ENCODE peak calls at places on chromosomes 13 and 19, in ten cellular contexts. K, P, E, M, G, J, N, W, T and F are unnamed samples.

GRCh38 chr13:27170221-27170520 is 1.4 kb downstream of the USP12 start:
- DNase-seq in K (no peak), P (no peak), E (no peak), M (no peak), G (no peak), J (peak), N (peak), W (no peak), T (no peak), F (peak)

GRCh38 chr13:44244288-44244687 is 129.3 kb upstream of the SERP2 start:
- DNase-seq in K (no peak), P (no peak), E (no peak), M (no peak), G (no peak), J (peak), N (peak), W (no peak), T (no peak), F (peak)

GRCh38 chr13:26095846-26096245 is 44.0 kb upstream of the SHISA2 start:
- DNase-seq in K (no peak), P (no peak), E (no peak), M (no peak), G (no peak), J (no peak), N (no peak), W (no peak), T (no peak), F (no peak)

GRCh38 chr19:31385744-31386143 is 36.5 kb upstream of the TSHZ3 start:
- DNase-seq in K (no peak), P (no peak), E (no peak), M (no peak), G (no peak), J (no peak), N (no peak), W (no peak), T (no peak), F (no peak)

GRCh38 chr19:5216141-5216847 is 124.3 kb downstream of the PTPRS start:
- DNase-seq in K (no peak), P (no peak), E (no peak), M (no peak), G (no peak), J (no peak), N (no peak), W (no peak), T (no peak), F (no peak)

GRCh38 chr19:38262585-38263268 is 1.6 kb upstream of the SPINT2 start:
- DNase-seq in K (no peak), P (peak), E (no peak), M (no peak), G (no peak), J (no peak), N (peak), W (no peak), T (no peak), F (no peak)

GRCh38 chr13:102376314-102376713 is 25.5 kb downstream of the FGF14 start:
- DNase-seq in K (no peak), P (no peak), E (no peak), M (no peak), G (no peak), J (no peak), N (no peak), W (no peak), T (no peak), F (no peak)

GRCh38 chr13:48977973-48978372 is 2.3 kb downstream of the FNDC3A start:
- DNase-seq in K (no peak), P (no peak), E (no peak), M (no peak), G (no peak), J (no peak), N (peak), W (no peak), T (no peak), F (no peak)

GRCh38 chr19:33486936-33487793 is 34.4 kb downstream of the PEPD start:
- DNase-seq in K (no peak), P (peak), E (no peak), M (no peak), G (no peak), J (no peak), N (no peak), W (no peak), T (no peak), F (no peak)

DNA sequence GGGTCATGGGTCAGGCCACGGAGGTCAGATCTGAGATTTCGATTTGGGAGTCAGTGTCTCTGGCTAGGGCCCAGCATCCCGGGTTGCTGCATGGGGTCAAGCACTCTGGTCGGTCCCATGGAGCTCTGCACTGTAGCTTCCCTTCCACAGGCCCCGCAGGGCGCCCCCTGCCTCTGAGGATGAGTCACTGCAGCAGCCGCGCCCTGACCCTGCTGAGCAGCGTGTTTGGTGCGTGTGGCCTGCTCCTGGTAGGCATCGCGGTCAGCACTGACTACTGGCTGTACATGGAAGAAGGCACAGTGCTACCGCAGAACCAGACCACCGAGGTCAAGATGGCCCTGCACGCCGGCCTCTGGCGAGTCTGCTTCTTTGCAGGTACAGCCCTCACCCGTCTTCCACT is 3.6 kb downstream of the CACNG7 start:
- DNase-seq in K (no peak), P (no peak), E (no peak), M (peak), G (peak), J (no peak), N (no peak), W (peak), T (no peak), F (no peak)
- TF ChIP-seq CTCF in K (no peak), P (no peak), E (peak), M (peak), G (peak), J (peak), N (peak), W (peak), T (peak), F (peak)

DNA sequence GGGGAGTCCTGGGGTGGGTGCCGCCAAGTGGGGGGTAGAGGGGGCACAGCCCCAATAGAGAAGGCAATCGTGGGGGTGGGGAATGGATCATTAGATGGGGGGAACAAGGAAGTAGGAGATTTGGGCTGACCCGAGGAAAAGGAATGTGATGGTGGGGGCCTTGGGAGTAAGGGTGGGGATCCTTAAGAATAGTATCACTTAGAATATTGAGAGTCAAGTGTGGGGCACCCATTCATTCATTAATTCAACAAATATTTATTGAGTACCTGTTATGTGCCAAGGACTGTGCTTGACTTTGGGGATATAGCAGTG is 641 bp downstream of the PPP5C start:
- DNase-seq in K (no peak), P (no peak), E (no peak), M (no peak), G (no peak), J (no peak), N (no peak), W (no peak), T (no peak), F (no peak)
- TF ChIP-seq CTCF in K (no peak), P (no peak), E (no peak), M (peak), G (no peak), J (no peak), N (no peak), W (no peak), T (no peak), F (no peak)

GRCh38 chr13:91369432-91369831 is 21.9 kb downstream of the MIR17HG start:
- DNase-seq in K (no peak), P (no peak), E (no peak), M (no peak), G (no peak), J (no peak), N (peak), W (no peak), T (no peak), F (no peak)

GRCh38 chr13:91372813-91373420 is 25.4 kb downstream of the MIR17HG start:
- DNase-seq in K (no peak), P (no peak), E (no peak), M (no peak), G (no peak), J (no peak), N (no peak), W (no peak), T (peak), F (no peak)

DNA sequence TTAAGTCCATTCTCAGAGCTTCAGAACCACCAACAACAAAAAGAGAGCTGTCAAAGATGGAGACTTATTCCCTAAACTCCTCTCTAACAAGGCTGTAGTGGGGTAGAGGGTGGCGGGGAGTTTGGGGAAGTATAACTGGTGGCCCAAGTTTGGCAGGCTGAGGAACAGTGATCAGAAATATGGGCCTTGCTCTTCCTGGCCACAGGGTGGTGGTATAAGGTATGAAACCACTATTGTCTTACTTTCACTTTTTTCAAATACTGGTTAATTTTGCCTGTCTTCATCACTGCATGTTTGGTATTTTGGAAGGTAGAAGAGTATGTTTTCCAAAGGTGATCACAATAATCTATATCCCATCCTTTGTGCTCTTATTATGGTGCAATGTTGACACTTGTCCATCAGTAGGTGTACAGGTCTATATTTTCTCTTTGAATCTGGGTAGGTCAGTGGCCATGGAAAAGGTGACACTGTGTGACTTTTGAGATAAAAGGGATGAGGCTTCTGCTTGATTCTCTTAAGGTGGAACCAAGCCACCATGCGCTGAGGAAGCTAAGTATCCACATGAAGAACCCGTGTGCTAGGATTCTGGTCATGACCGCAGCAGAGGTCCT is 23.2 kb upstream of the GPC5 start:
- DNase-seq in K (no peak), P (no peak), E (no peak), M (no peak), G (no peak), J (no peak), N (peak), W (peak), T (no peak), F (peak)
- TF ChIP-seq CTCF in K (peak), P (peak), E (peak), M (peak), G (peak), J (peak), N (peak), W (peak), T (peak), F (peak)

GRCh38 chr13:109427148-109427547 is 359.2 kb downstream of the IRS2 start:
- DNase-seq in K (no peak), P (no peak), E (no peak), M (no peak), G (no peak), J (peak), N (no peak), W (no peak), T (no peak), F (no peak)

GRCh38 chr13:109428146-109428545 is 358.2 kb downstream of the IRS2 start:
- DNase-seq in K (no peak), P (no peak), E (no peak), M (no peak), G (no peak), J (no peak), N (no peak), W (no peak), T (no peak), F (no peak)

GRCh38 chr13:109426690-109426990 is 359.7 kb downstream of the IRS2 start:
- DNase-seq in K (no peak), P (no peak), E (no peak), M (no peak), G (no peak), J (no peak), N (no peak), W (no peak), T (no peak), F (no peak)

GRCh38 chr13:109425821-109426689 is 360.3 kb downstream of the IRS2 start:
- DNase-seq in K (no peak), P (no peak), E (no peak), M (no peak), G (no peak), J (no peak), N (no peak), W (no peak), T (no peak), F (no peak)

DNA sequence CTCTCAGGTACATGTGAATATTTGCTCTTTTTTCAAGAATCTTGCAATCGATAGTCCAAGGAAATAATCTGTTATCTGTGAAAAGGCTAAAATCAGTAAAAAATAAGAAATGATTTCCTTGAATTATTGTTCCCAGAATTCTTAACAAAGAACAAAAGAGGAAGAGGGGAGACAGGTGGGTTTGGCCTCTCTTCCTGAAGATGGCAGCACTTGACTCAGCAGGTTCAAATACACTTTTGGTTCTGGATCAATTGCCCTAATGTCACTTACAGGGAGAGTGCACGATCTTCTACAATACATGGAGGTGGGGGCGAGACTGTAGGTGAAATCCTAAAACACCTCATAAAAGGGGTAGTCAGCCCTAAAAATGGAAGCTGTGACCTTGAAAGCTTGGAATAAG is 358.7 kb downstream of the IRS2 start:
- DNase-seq in K (no peak), P (no peak), E (no peak), M (no peak), G (no peak), J (no peak), N (no peak), W (no peak), T (no peak), F (no peak)
- TF ChIP-seq CTCF in K (no peak), P (no peak), E (peak), M (no peak), G (peak), J (no peak), N (no peak), W (no peak), T (no peak), F (no peak)

GRCh38 chr19:925087-925911 is 536 bp upstream of the ARID3A start:
- DNase-seq in K (peak), P (peak), E (peak), M (peak), G (peak), J (peak), N (peak), W (peak), T (peak), F (peak)
- TF ChIP-seq CTCF in K (no peak), P (no peak), E (no peak), M (no peak), G (no peak), J (no peak), N (peak), W (no peak), T (no peak), F (no peak)